ENCODE peak calls at places on chromosomes 6 and 20, in four cellular contexts. A, F, D and P are unnamed samples.

GRCh38 chr6:15372932-15373331 is 127.1 kb downstream of the JARID2 start:
- DNase-seq in A (no peak), F (no peak), D (no peak), P (no peak)

GRCh38 chr6:53067307-53067706 is 2.1 kb downstream of the FBXO9 start:
- DNase-seq in A (no peak), F (no peak), D (no peak), P (no peak)

GRCh38 chr20:36573798-36574277 is 441 bp downstream of the TGIF2 start:
- DNase-seq in A (peak), F (no peak), D (peak), P (no peak)

GRCh38 chr20:829531-829930 is 4.0 kb upstream of the FAM110A start:
- DNase-seq in A (no peak), D (no peak), F (no peak), P (no peak)

GRCh38 chr20:25453035-25453810 is 45.8 kb downstream of the GINS1 start:
- DNase-seq in D (no peak), F (no peak), A (peak), P (peak)

GRCh38 chr6:89217308-89217999 is at the start of gene GABRR1:
- DNase-seq in A (no peak), D (no peak), F (no peak), P (no peak)

GRCh38 chr6:121482004-121482693 is 46.7 kb downstream of the GJA1 start:
- DNase-seq in A (peak), D (no peak), F (no peak), P (peak)

GRCh38 chr6:169828176-169828575 is 76.8 kb downstream of the ERMARD start:
- DNase-seq in D (no peak), A (no peak), F (no peak), P (no peak)

GRCh38 chr20:44364068-44364467 is 8.6 kb downstream of the HNF4A start:
- DNase-seq in D (no peak), F (no peak), A (no peak), P (no peak)

GRCh38 chr20:46293084-46293483 is 15.2 kb downstream of the CDH22 start:
- DNase-seq in F (no peak), A (peak), D (no peak), P (peak)

GRCh38 chr6:56890683-56891429 is 64.1 kb upstream of the BEND6 start:
- DNase-seq in D (no peak), A (peak), F (no peak), P (peak)

GRCh38 chr6:42774201-42774600 is 7.7 kb upstream of the BICRAL start:
- DNase-seq in A (no peak), D (no peak), F (no peak), P (no peak)

GRCh38 chr6:150363733-150364132 is 5.1 kb upstream of the IYD start:
- DNase-seq in A (no peak), D (no peak), F (no peak), P (no peak)

GRCh38 chr6:44660561-44661220 is 273.2 kb downstream of the CDC5L start:
- DNase-seq in A (no peak), D (no peak), F (no peak), P (peak)

GRCh38 chr20:11337361-11338130 is 580.1 kb upstream of the BTBD3 start:
- DNase-seq in F (no peak), A (no peak), D (no peak), P (no peak)

GRCh38 chr6:21500894-21501293 is 92.7 kb upstream of the SOX4 start:
- DNase-seq in D (no peak), A (no peak), F (no peak), P (no peak)

GRCh38 chr6:111418971-111419693 is 63.9 kb downstream of the REV3L start:
- DNase-seq in A (peak), F (peak), D (no peak), P (peak)

GRCh38 chr6:53795702-53796450 is 1.1 kb downstream of the LRRC1 start:
- DNase-seq in F (no peak), D (no peak), A (peak), P (no peak)

GRCh38 chr20:50005378-50006020 is 22.7 kb downstream of the SNAI1 start:
- DNase-seq in D (no peak), A (peak), F (no peak), P (no peak)

GRCh38 chr6:117627533-117627932 is 25.2 kb upstream of the GOPC start:
- DNase-seq in F (no peak), A (no peak), D (no peak), P (no peak)

GRCh38 chr6:7165002-7165735 is 57.4 kb downstream of the RREB1 start:
- DNase-seq in D (no peak), A (peak), F (no peak), P (no peak)

GRCh38 chr6:170045981-170046667 is 244.8 kb downstream of the DLL1 start:
- DNase-seq in F (no peak), A (no peak), D (no peak), P (no peak)

GRCh38 chr6:1915226-1915625 is 305.5 kb downstream of the FOXC1 start:
- DNase-seq in F (no peak), A (no peak), D (no peak), P (no peak)

GRCh38 chr20:57524511-57525176 is at the start of gene CTCFL:
- DNase-seq in D (no peak), A (no peak), F (no peak), P (no peak)

GRCh38 chr6:114284281-114284680 is 58.5 kb downstream of the HS3ST5 start:
- DNase-seq in D (no peak), F (no peak), A (peak), P (peak)

GRCh38 chr6:11727995-11728961 is 50.3 kb downstream of the ADTRP start:
- DNase-seq in D (no peak), F (no peak), A (no peak), P (no peak)

GRCh38 chr6:113696960-113697359 is 160.2 kb upstream of the MARCKS start:
- DNase-seq in D (no peak), A (no peak), F (no peak), P (peak)

GRCh38 chr6:83467620-83468036 is 36.8 kb upstream of the ME1 start:
- DNase-seq in D (no peak), F (no peak), A (no peak), P (no peak)

GRCh38 chr6:140379919-140380318 is 1005.5 kb upstream of the CITED2 start:
- DNase-seq in F (no peak), A (no peak), D (no peak), P (peak)

GRCh38 chr6:119440953-119441352 is 91.4 kb upstream of the MAN1A1 start:
- DNase-seq in D (no peak), A (no peak), F (no peak), P (no peak)

GRCh38 chr6:106110167-106110826 is 24.2 kb downstream of the PRDM1 start:
- DNase-seq in A (peak), F (no peak), D (no peak), P (no peak)

GRCh38 chr20:40160151-40160550 is 528.9 kb downstream of the MAFB start:
- DNase-seq in F (peak), D (no peak), A (peak), P (peak)

GRCh38 chr6:38646166-38646565 is 6.4 kb upstream of the BTBD9 start:
- DNase-seq in D (no peak), F (no peak), A (no peak), P (peak)